ENCODE peak calls at places on chromosomes 11 and 22, in seven cellular contexts. R is mesendoderm, X is fibroblast of lung, P is mesenchymal stem cell, W is H1, I is HCT116, U is colonic mucosa. A is an unnamed sample.

GRCh38 chr11:69311767-69312385 is 17.9 kb downstream of the MYEOV start:
- DNase-seq in R (no peak), X (no peak), P (peak; percentile 38), W (no peak), I (no peak), U (no peak), A (no peak)

GRCh38 chr11:125593113-125593761 is 585 bp downstream of the STT3A start:
- DNase-seq in R (no peak), X (peak; percentile 60), P (peak; percentile 67), W (no peak), I (peak; percentile 16), U (peak; percentile 32), A (peak; percentile 34)

GRCh38 chr11:11535611-11536010 is 86.2 kb downstream of the GALNT18 start:
- DNase-seq in R (peak; percentile 65), X (no peak), P (no peak), W (no peak), I (no peak), U (no peak), A (no peak)

GRCh38 chr22:48103126-48103875 is 1340.9 kb downstream of the TBC1D22A start:
- DNase-seq in R (no peak), X (no peak), P (no peak), W (peak; percentile 27), I (no peak), U (no peak), A (no peak)

GRCh38 chr11:22069844-22070243 is 123.0 kb upstream of the ANO5 start:
- DNase-seq in R (no peak), X (no peak), P (no peak), W (no peak), I (no peak), U (no peak), A (no peak)

GRCh38 chr11:124070906-124071621 is 29.9 kb upstream of the OR10G7 start:
- DNase-seq in R (peak; percentile 79), X (peak; percentile 60), P (peak; percentile 80), W (peak; percentile 77), I (peak; percentile 63), U (peak; percentile 70), A (peak; percentile 84)

GRCh38 chr22:27949421-27949820 is 30.4 kb upstream of the PITPNB start:
- DNase-seq in R (no peak), X (no peak), P (no peak), W (no peak), I (no peak), U (no peak), A (no peak)

GRCh38 chr11:123195182-123196059 is at the start of gene CLMP:
- DNase-seq in R (peak; percentile 89), X (peak; percentile 77), P (peak; percentile 74), W (peak; percentile 83), I (no peak), U (peak; percentile 41), A (no peak)

GRCh38 chr11:45209000-45209399 is 62.6 kb downstream of the PRDM11 start:
- DNase-seq in R (no peak), X (no peak), P (no peak), W (no peak), I (no peak), U (no peak), A (no peak)

GRCh38 chr11:10506013-10506370 is 35.0 kb downstream of the RNF141 start:
- DNase-seq in R (no peak), X (no peak), P (no peak), W (no peak), I (no peak), U (no peak), A (no peak)

GRCh38 chr11:10876168-10876567 is 18.3 kb upstream of the ZBED5 start:
- DNase-seq in R (no peak), X (no peak), P (no peak), W (no peak), I (no peak), U (no peak), A (no peak)

GRCh38 chr11:103091441-103091809 is 535 bp downstream of the DCUN1D5 start:
- DNase-seq in R (peak; percentile 62), X (peak; percentile 53), P (peak; percentile 64), W (peak; percentile 63), I (no peak), U (peak; percentile 56), A (peak; percentile 50)

GRCh38 chr11:18706330-18707243 is 8.0 kb downstream of the TMEM86A start:
- DNase-seq in R (no peak), X (peak; percentile 19), P (no peak), W (no peak), I (no peak), U (peak; percentile 75), A (peak; percentile 42)

GRCh38 chr11:116353517-116353916 is 419.3 kb downstream of the BUD13 start:
- DNase-seq in R (no peak), X (no peak), P (no peak), W (no peak), I (no peak), U (no peak), A (no peak)

GRCh38 chr11:59216654-59217640 is 4.2 kb upstream of the MPEG1 start:
- DNase-seq in R (no peak), X (peak; percentile 11), P (no peak), W (no peak), I (no peak), U (peak; percentile 49), A (peak; percentile 55)

GRCh38 chr11:128210148-128210940 is 377.0 kb downstream of the ETS1 start:
- DNase-seq in R (peak; percentile 97), X (peak; percentile 98), P (peak; percentile 95), W (no peak), I (peak; percentile 98), U (peak; percentile 53), A (peak; percentile 85)

GRCh38 chr11:18704698-18705097 is 6.1 kb downstream of the TMEM86A start:
- DNase-seq in R (peak; percentile 55), X (no peak), P (no peak), W (no peak), I (no peak), U (no peak), A (no peak)

GRCh38 chr11:3206128-3206921 is 12.3 kb downstream of the MRGPRG start:
- DNase-seq in R (no peak), X (no peak), P (no peak), W (no peak), I (no peak), U (no peak), A (no peak)

GRCh38 chr11:119788096-119788883 is 59.3 kb upstream of the NECTIN1 start:
- DNase-seq in R (no peak), X (no peak), P (no peak), W (no peak), I (no peak), U (no peak), A (no peak)

GRCh38 chr11:126313826-126314225 is 10.0 kb downstream of the DCPS start:
- DNase-seq in R (no peak), X (no peak), P (no peak), W (no peak), I (no peak), U (no peak), A (no peak)

GRCh38 chr11:66315921-66316811 is 678 bp downstream of the CD248 start:
- DNase-seq in R (no peak), X (no peak), P (no peak), W (no peak), I (no peak), U (no peak), A (no peak)
- H3K9ac ChIP-seq in R (peak overlapping the region; percentile 59), X (peak overlapping the region; percentile 85), P (peak overlapping the region; percentile 94), W (no peak overlapping the region), I (no peak overlapping the region), U (peak overlapping the region; percentile 66), A (no peak overlapping the region)

DNA sequence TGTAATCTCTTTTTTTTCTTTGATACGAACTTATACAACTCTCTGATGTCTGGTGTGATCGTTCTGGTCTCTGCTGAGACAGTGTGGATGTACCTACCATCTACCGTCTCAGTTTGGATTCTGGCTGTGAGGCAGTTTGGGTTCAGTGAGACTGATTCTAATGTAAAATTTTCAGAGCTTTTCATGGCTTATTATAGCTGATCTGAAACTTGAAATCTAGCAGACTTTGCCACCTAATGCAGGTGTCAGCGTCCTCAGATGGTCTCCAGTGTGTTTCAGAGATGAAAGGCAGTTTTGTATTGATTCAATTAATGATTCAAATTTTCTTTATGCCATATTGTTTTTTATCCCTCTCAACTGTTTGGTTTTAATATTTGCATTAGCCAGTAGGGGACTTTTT is 35.9 kb downstream of the PPFIBP2 start:
- DNase-seq in R (no peak), X (no peak), P (no peak), W (no peak), I (no peak), U (no peak), A (no peak)
- H3K4me1 ChIP-seq in R (peaks cover 2% of the 10 kb centered on the region), X (peaks cover 3% of the 10 kb centered on the region), P (no peaks in the 10 kb centered on the region), W (peaks cover 4% of the 10 kb centered on the region), I (no peaks in the 10 kb centered on the region), U (no peaks in the 10 kb centered on the region), A (peaks cover 2% of the 10 kb centered on the region)

DNA sequence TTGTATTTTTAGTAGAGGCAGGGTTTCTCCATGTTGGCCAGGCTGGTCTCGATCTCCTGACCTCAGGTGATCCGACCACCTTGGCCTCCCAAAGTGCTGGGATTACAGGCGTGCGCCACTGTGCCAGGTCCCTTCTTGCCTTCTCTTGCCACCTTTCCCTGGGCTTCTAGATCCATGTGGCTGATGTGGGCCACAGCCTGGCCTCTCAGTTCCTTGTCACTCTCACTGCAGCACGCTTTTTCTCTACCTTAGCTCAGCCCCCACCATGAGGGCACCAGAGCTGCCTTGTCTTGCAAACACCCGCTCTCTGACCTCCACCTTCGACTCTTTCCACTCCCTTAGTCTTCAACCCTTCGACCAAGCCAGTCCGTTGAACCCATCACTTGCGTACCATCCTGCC is 7.5 kb downstream of the CAPN1 start:
- DNase-seq in R (no peak), X (no peak), P (no peak), W (no peak), I (no peak), U (no peak), A (no peak)
- H3K27me3 ChIP-seq in R (no peaks in the 10 kb centered on the region), X (no peaks in the 10 kb centered on the region), P (no peaks in the 10 kb centered on the region), W (no peaks in the 10 kb centered on the region), I (no peaks in the 10 kb centered on the region), U (no peaks in the 10 kb centered on the region), A (no peaks in the 10 kb centered on the region)

GRCh38 chr11:1389932-1390587 is at the start of gene BRSK2:
- DNase-seq in R (peak; percentile 14), X (no peak), P (no peak), W (no peak), I (no peak), U (no peak), A (no peak)
- H3K9ac ChIP-seq in R (peak within 1 kb of the TSS; percentile 86), X (peak within 1 kb of the TSS; percentile 66), P (peak within 1 kb of the TSS; percentile 76), W (peak within 1 kb of the TSS; percentile 42), I (peak within 1 kb of the TSS; percentile 60), U (peak within 1 kb of the TSS; percentile 66), A (peak within 1 kb of the TSS; percentile 18)

DNA sequence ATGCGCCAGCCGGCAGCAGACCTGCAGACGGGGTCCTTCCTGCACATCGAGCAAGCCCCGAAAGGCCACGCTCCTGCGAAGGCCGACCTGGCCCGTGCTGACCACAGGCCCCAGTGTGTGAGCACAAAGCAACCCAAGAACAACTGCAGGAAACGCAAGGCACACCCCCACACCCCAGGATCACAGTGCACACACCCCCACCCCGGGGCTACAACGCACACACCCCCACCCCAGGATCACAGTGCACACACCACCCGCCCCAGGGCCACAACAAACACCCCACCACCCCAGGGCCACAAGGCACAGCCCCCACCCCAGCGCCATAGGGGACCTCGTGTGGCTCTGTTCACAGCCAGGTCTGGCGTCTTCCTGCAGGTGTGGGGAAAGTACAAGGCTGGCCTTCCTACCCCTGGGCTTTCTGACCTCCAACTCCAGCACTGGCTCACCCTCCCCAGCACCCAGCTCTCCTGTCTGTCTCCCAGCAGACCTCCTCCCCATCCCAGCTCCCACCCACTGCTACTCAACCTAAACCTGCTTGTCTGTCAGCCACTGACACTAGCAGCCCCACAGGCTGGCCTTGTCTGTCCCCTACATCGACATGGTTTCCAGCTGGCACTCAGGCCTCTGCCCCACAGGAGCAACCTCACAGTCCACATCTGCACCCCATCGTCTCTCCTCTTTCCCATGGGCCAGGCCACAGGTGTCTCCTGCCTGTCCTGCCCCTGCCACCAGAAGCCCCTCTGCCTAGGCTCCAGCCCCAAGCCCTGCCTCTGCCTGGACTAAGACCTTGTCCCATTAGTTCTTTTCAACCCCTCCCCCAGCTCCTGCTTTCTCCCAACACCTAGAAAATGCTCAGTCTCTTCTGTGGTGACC is 20.5 kb upstream of the EFCAB6 start:
- DNase-seq in R (no peak), X (no peak), P (no peak), W (no peak), I (no peak), U (no peak), A (no peak)
- H3K4me1 ChIP-seq in R (no peaks in the 10 kb centered on the region), X (peaks cover 17% of the 10 kb centered on the region), P (peaks cover 28% of the 10 kb centered on the region), W (no peaks in the 10 kb centered on the region), I (no peaks in the 10 kb centered on the region), U (no peaks in the 10 kb centered on the region), A (no peaks in the 10 kb centered on the region)